ENCODE peak calls at places on chromosomes 7 and 10, in eight cellular contexts. I, R, M, B, X, Z, S and F are unnamed samples.
A peak's percentile ranks its signal among the peaks of the same experiment; 100 is the strongest.

GRCh38 chr7:80984619-80985018 is 65.8 kb upstream of the SEMA3C start:
- DNase-seq in S (no peak), R (no peak), I (no peak), M (no peak), B (no peak), X (no peak), Z (no peak), F (no peak)

GRCh38 chr10:132452216-132452650 is 55.2 kb downstream of the PWWP2B start:
- DNase-seq in B (no peak), I (no peak), M (no peak), Z (no peak), S (no peak), X (peak; percentile 78), R (no peak), F (no peak)

GRCh38 chr10:110844617-110844881 is 27.2 kb upstream of the PDCD4 start:
- DNase-seq in X (no peak), M (no peak), Z (no peak), S (no peak), I (no peak), R (no peak), B (no peak), F (no peak)

GRCh38 chr7:4631664-4632171 is 50.4 kb upstream of the FOXK1 start:
- DNase-seq in M (peak; percentile 80), X (peak; percentile 84), I (peak; percentile 70), Z (peak; percentile 41), B (peak; percentile 91), R (peak; percentile 82), S (peak; percentile 67), F (peak; percentile 90)

GRCh38 chr7:1336509-1336908 is 103.8 kb downstream of the UNCX start:
- DNase-seq in X (no peak), R (no peak), I (no peak), Z (no peak), B (no peak), M (no peak), S (no peak), F (no peak)

GRCh38 chr10:1412531-1413189 is 324.7 kb downstream of the ADARB2 start:
- DNase-seq in R (peak; percentile 28), X (peak; percentile 21), M (no peak), I (no peak), S (no peak), Z (peak; percentile 13), B (no peak), F (no peak)

GRCh38 chr10:95289003-95289920 is 1.5 kb downstream of the PDLIM1 start:
- DNase-seq in B (no peak), M (no peak), Z (no peak), I (no peak), R (no peak), S (peak; percentile 39), X (peak; percentile 58), F (no peak)

GRCh38 chr7:102170417-102170970 is 116.2 kb upstream of the SH2B2 start:
- DNase-seq in R (no peak), S (peak; percentile 22), I (no peak), Z (no peak), M (no peak), B (no peak), X (peak; percentile 85), F (no peak)

GRCh38 chr10:6089334-6090219 is 743 bp downstream of the RBM17 start:
- DNase-seq in I (no peak), Z (no peak), X (peak; percentile 53), S (peak; percentile 51), M (no peak), B (peak; percentile 22), R (no peak), F (no peak)

GRCh38 chr7:139106959-139107358 is 2.6 kb downstream of the ZC3HAV1 start:
- DNase-seq in I (no peak), B (no peak), R (no peak), Z (no peak), S (no peak), M (no peak), X (no peak), F (no peak)

GRCh38 chr7:44853391-44853790 is 5.5 kb upstream of the H2AZ2 start:
- DNase-seq in Z (no peak), B (no peak), R (no peak), M (no peak), X (no peak), I (no peak), S (no peak), F (no peak)

GRCh38 chr7:121475806-121476205 is 79.7 kb upstream of the FAM3C start:
- DNase-seq in X (no peak), R (no peak), Z (no peak), I (no peak), S (no peak), M (no peak), B (no peak), F (no peak)

GRCh38 chr7:17041324-17041723 is 159.5 kb upstream of the AGR3 start:
- DNase-seq in Z (no peak), I (peak; percentile 34), R (no peak), B (no peak), S (no peak), M (peak; percentile 92), X (no peak), F (peak; percentile 84)

GRCh38 chr10:73601486-73601921 is 10.4 kb upstream of the USP54 start:
- DNase-seq in I (peak; percentile 95), Z (peak; percentile 34), X (peak; percentile 61), M (no peak), B (no peak), R (no peak), S (no peak), F (no peak)

GRCh38 chr7:156039194-156039593 is 226.9 kb upstream of the SHH start:
- DNase-seq in R (no peak), M (no peak), I (no peak), S (no peak), B (no peak), X (no peak), Z (no peak), F (no peak)

GRCh38 chr10:87658858-87659555 is 671 bp upstream of the PAPSS2 start:
- DNase-seq in R (no peak), S (peak; percentile 32), B (no peak), X (peak; percentile 62), Z (no peak), M (no peak), I (no peak), F (no peak)

GRCh38 chr10:31773749-31774148 is 154.9 kb downstream of the ARHGAP12 start:
- DNase-seq in X (no peak), B (no peak), Z (no peak), I (no peak), S (no peak), M (no peak), R (no peak), F (no peak)

GRCh38 chr7:1056006-1056784 is 11.8 kb downstream of the GPR146 start:
- DNase-seq in R (no peak), B (no peak), Z (no peak), M (no peak), I (no peak), S (no peak), X (peak; percentile 64), F (no peak)

GRCh38 chr10:72418679-72419078 is 64.0 kb upstream of the DNAJB12 start:
- DNase-seq in M (no peak), B (no peak), R (no peak), I (no peak), X (no peak), S (no peak), Z (no peak), F (no peak)

GRCh38 chr10:123722351-123722750 is 56.2 kb downstream of the GPR26 start:
- DNase-seq in I (no peak), S (no peak), X (no peak), Z (no peak), B (no peak), M (no peak), R (no peak), F (no peak)

GRCh38 chr10:48277093-48277492 is 2.6 kb upstream of the FRMPD2 start:
- DNase-seq in R (no peak), S (no peak), X (no peak), Z (no peak), B (no peak), I (no peak), M (no peak), F (no peak)

GRCh38 chr10:49661291-49661856 is 18.1 kb upstream of the C10orf53 start:
- DNase-seq in B (no peak), I (no peak), M (no peak), S (no peak), Z (peak; percentile 28), R (no peak), X (peak; percentile 21), F (no peak)

GRCh38 chr7:24825931-24826661 is 68.8 kb upstream of the GSDME start:
- DNase-seq in B (no peak), R (no peak), I (no peak), S (no peak), M (no peak), X (peak; percentile 13), Z (no peak), F (no peak)

GRCh38 chr10:44660271-44660670 is 250.9 kb upstream of the TMEM72 start:
- DNase-seq in R (no peak), M (no peak), X (no peak), B (no peak), S (no peak), Z (no peak), I (no peak), F (no peak)

GRCh38 chr10:110501142-110501937 is 3.6 kb downstream of the DUSP5 start:
- DNase-seq in R (no peak), X (peak; percentile 71), I (peak; percentile 91), Z (no peak), M (peak; percentile 71), B (peak; percentile 92), S (peak; percentile 62), F (peak; percentile 95)

GRCh38 chr7:13945670-13946069 is 43.8 kb downstream of the ETV1 start:
- DNase-seq in X (no peak), I (peak; percentile 51), M (no peak), B (no peak), S (no peak), R (peak; percentile 3), Z (no peak), F (peak; percentile 44)